ENCODE peak calls at places on chromosomes 16 and 17, in seven cellular contexts. C is mesenchymal stem cell, F is neuronal stem cell, D is H1, T is mesendoderm, Y is H9, A is trophoblast cell. B is an unnamed sample.

GRCh38 chr16:5551909-5552308 is 454.3 kb upstream of the EEF2KMT start:
- DNase-seq in A (no peak), C (no peak), D (no peak), Y (no peak), F (no peak), T (no peak), B (no peak)

GRCh38 chr17:57866723-57867122 is 16.9 kb upstream of the MRPS23 start:
- DNase-seq in Y (peak), C (no peak), D (no peak), F (no peak), A (no peak), T (no peak), B (no peak)

GRCh38 chr17:45225964-45226530 is 4.4 kb downstream of the FMNL1 start:
- DNase-seq in C (no peak), T (no peak), F (no peak), A (no peak), D (no peak), Y (peak), B (no peak)

GRCh38 chr16:75066861-75067447 is 49.6 kb downstream of the LDHD start:
- DNase-seq in C (no peak), A (no peak), F (no peak), T (no peak), Y (no peak), D (no peak), B (no peak)

GRCh38 chr17:10292057-10292931 is 80.5 kb downstream of the MYH13 start:
- DNase-seq in T (peak), C (peak), A (peak), Y (no peak), F (no peak), D (no peak), B (peak)

GRCh38 chr16:69861276-69862030 is 89.7 kb upstream of the CLEC18A start:
- DNase-seq in F (no peak), C (peak), D (no peak), T (no peak), A (no peak), Y (no peak), B (peak)

GRCh38 chr16:65102326-65102725 is 19.5 kb downstream of the CDH11 start:
- DNase-seq in Y (no peak), T (no peak), F (no peak), D (no peak), A (no peak), C (peak), B (no peak)

GRCh38 chr17:74403512-74404137 is 28.3 kb upstream of the GPRC5C start:
- DNase-seq in F (no peak), T (peak), A (no peak), C (no peak), D (no peak), Y (no peak), B (no peak)

GRCh38 chr17:49746791-49747490 is 17.0 kb downstream of the FAM117A start:
- DNase-seq in A (no peak), C (no peak), T (no peak), Y (no peak), F (no peak), D (no peak), B (no peak)

GRCh38 chr17:48641541-48642058 is 15.4 kb upstream of the HOXB9 start:
- DNase-seq in F (no peak), T (no peak), C (no peak), D (no peak), A (no peak), Y (no peak), B (no peak)

GRCh38 chr17:39672522-39673334 is 4.5 kb downstream of the PNMT start:
- DNase-seq in D (no peak), T (no peak), F (no peak), A (no peak), C (no peak), Y (no peak), B (no peak)

GRCh38 chr16:79047337-79047736 is 553.2 kb downstream of the MAF start:
- DNase-seq in A (no peak), C (peak), F (no peak), D (no peak), Y (no peak), T (peak), B (no peak)

GRCh38 chr17:48555616-48556533 is 11.0 kb upstream of the HOXB2 start:
- DNase-seq in T (no peak), Y (peak), F (no peak), C (peak), A (no peak), D (no peak), B (peak)

GRCh38 chr16:74752756-74753155 is 21.9 kb downstream of the FA2H start:
- DNase-seq in F (no peak), D (no peak), T (no peak), Y (no peak), A (no peak), C (no peak), B (no peak)

GRCh38 chr17:48522031-48522593 is 8.7 kb downstream of the HOXB1 start:
- DNase-seq in T (no peak), F (no peak), Y (peak), A (no peak), C (peak), D (no peak), B (peak)

GRCh38 chr16:8859913-8860881 is 8.6 kb downstream of the CARHSP1 start:
- DNase-seq in Y (no peak), T (no peak), A (no peak), C (peak), F (no peak), D (no peak), B (peak)

GRCh38 chr16:82633964-82634600 is 7.3 kb downstream of the CDH13 start:
- DNase-seq in T (peak), A (no peak), F (no peak), D (no peak), Y (no peak), C (peak), B (peak)

GRCh38 chr16:15689290-15689689 is 39.2 kb downstream of the NDE1 start:
- DNase-seq in D (no peak), A (no peak), F (no peak), T (no peak), C (no peak), Y (no peak), B (peak)

GRCh38 chr16:2036200-2036966 is 9.7 kb downstream of the NHERF2 start:
- DNase-seq in Y (no peak), T (no peak), C (no peak), D (no peak), F (no peak), A (no peak), B (no peak)

GRCh38 chr17:67707442-67707841 is 10.3 kb upstream of the NOL11 start:
- DNase-seq in D (no peak), T (no peak), A (no peak), Y (no peak), F (no peak), C (no peak), B (no peak)

GRCh38 chr16:50152386-50152806 is 710 bp upstream of the TENT4B start:
- DNase-seq in C (peak), F (no peak), Y (no peak), T (no peak), D (peak), A (no peak), B (no peak)

GRCh38 chr16:72787519-72788268 is 260.2 kb downstream of the ZFHX3 start:
- DNase-seq in C (peak), A (peak), D (no peak), Y (peak), F (peak), T (peak), B (peak)

GRCh38 chr16:11310997-11311561 is 29.9 kb upstream of the PRM1 start:
- DNase-seq in F (no peak), T (no peak), A (no peak), Y (no peak), C (no peak), D (no peak), B (no peak)

GRCh38 chr16:89502319-89502843 is 5.8 kb upstream of the SPG7 start:
- DNase-seq in C (peak), F (no peak), Y (no peak), A (peak), T (no peak), D (no peak), B (no peak)

DNA sequence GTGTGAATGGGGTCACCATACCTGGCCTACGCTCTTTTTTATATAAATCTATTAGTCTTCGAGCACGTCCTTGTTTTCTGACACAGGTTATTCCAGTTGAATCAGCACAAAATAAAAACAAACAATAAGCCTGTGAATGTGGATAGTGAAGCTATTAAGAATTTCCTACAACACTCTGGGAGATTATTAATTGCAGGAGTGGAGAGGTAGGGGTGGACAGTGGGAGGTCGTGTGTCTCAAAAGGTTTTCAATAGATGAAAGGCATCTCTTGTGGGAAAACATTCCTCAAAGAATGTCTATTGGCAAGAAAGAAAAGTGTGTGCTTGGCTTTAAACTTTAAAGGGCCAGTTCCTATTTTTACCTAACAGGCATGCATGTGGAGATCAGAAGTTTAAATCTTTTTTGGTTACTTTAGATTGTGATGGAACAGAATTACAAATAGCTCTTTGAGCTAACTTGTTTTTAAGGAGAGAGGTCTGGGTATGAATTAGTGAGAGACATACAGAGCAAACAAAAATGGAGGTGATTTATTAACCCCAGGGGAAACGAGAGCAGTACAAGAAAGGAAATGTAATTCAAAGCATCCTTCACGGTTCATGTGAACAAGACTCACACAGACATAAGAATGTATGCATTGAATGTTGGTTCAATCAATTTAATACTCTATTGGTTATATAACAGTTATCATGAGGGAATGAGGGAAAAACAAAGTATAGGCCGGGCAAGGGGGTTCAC is 9.0 kb downstream of the SMYD4 start:
- DNase-seq in Y (no peak), D (no peak), F (no peak), C (no peak), A (no peak), T (no peak), B (no peak)
- H3K18ac ChIP-seq in Y (no peak), D (no peak), F (no peak), C (no peak), A (no peak), T (no peak), B (no peak)

GRCh38 chr17:17982796-17983195 is 10.1 kb downstream of the DRC3 start:
- DNase-seq in T (no peak), A (no peak), D (no peak), Y (no peak), F (no peak), C (no peak), B (no peak)

GRCh38 chr17:17985555-17985954 is 12.9 kb downstream of the DRC3 start:
- DNase-seq in T (peak), A (no peak), C (no peak), Y (no peak), D (no peak), F (no peak), B (no peak)

GRCh38 chr17:17985153-17985552 is 12.5 kb downstream of the DRC3 start:
- DNase-seq in Y (no peak), F (no peak), A (no peak), C (no peak), D (no peak), T (no peak), B (no peak)

GRCh38 chr17:17983376-17983775 is 10.7 kb downstream of the DRC3 start:
- DNase-seq in F (no peak), T (no peak), Y (no peak), D (no peak), C (no peak), A (no peak), B (no peak)

GRCh38 chr17:17983776-17984175 is 11.1 kb downstream of the DRC3 start:
- DNase-seq in T (no peak), Y (no peak), A (no peak), F (no peak), D (no peak), C (no peak), B (no peak)
- H3K18ac ChIP-seq in T (no peak), Y (no peak), A (no peak), F (no peak), D (no peak), C (no peak), B (no peak)

DNA sequence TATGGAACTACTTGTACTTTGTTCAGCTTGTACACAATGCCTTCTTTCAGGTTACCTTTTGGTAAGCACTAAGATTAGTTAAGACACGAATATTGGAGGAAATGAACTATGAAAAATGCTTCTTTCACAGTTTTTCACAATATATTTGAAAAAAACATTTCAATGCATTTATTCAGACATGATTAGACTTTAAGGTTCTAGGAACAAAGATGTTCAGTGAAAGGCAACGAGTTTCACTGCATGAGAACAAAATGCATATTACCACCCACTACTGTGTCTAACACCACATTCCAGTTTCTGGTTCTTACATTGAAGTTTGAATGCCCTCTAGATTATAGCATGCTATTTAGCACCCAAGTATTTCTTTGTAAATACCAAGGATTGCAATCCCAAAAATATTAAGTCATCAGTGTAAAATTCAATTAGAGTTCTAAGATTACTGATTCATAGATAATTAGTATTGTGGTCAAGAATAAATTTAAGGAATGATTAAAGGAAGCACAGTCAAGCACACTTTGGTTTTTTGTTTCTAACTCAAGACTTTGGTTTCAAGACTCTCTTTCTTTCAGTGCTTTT is 261.7 kb downstream of the CEP112 start:
- DNase-seq in F (no peak), D (no peak), C (no peak), T (no peak), Y (no peak), A (no peak), B (no peak)
- H3K18ac ChIP-seq in F (no peak), D (no peak), C (no peak), T (no peak), Y (no peak), A (no peak), B (no peak)

GRCh38 chr16:84093879-84094270 is 22.9 kb downstream of the MBTPS1 start:
- DNase-seq in A (no peak), Y (no peak), C (no peak), D (no peak), F (no peak), T (no peak), B (no peak)
- H3K18ac ChIP-seq in A (no peak), Y (no peak), C (no peak), D (no peak), F (no peak), T (no peak), B (no peak)

GRCh38 chr17:38410201-38410600 is 18.1 kb upstream of the ARHGAP23 start:
- DNase-seq in D (no peak), Y (no peak), C (no peak), A (no peak), F (no peak), T (no peak), B (no peak)
- H3K18ac ChIP-seq in D (no peak), Y (no peak), C (no peak), A (no peak), F (no peak), T (no peak), B (no peak)

B was measured in IMR-90.